ENCODE peak calls at places on chromosomes 5 and 9, in six cellular contexts. I, R, U, X, M and A are unnamed samples.

GRCh38 chr5:169576181-169576598 is 7.4 kb upstream of the SPDL1 start:
- DNase-seq in X (peak), U (no peak), R (peak), I (no peak), M (no peak), A (peak)

GRCh38 chr9:126474201-126474765 is 139.4 kb upstream of the LMX1B start:
- DNase-seq in I (no peak), X (peak), M (no peak), U (no peak), R (peak), A (no peak)

GRCh38 chr9:138045541-138046490 is 168.2 kb downstream of the CACNA1B start:
- DNase-seq in X (no peak), R (no peak), I (no peak), M (no peak), U (peak), A (no peak)

GRCh38 chr9:134886413-134886913 is 5.9 kb downstream of the FCN2 start:
- DNase-seq in I (no peak), R (no peak), M (no peak), X (no peak), U (no peak), A (no peak)

GRCh38 chr5:123700624-123701023 is 188.6 kb downstream of the CSNK1G3 start:
- DNase-seq in M (no peak), U (no peak), X (peak), I (peak), R (peak), A (peak)

GRCh38 chr5:1443145-1443543 is 2.1 kb downstream of the SLC6A3 start:
- DNase-seq in R (no peak), X (no peak), M (no peak), I (no peak), U (no peak), A (no peak)

GRCh38 chr9:1939926-1940368 is 75.2 kb upstream of the SMARCA2 start:
- DNase-seq in R (peak), M (no peak), I (peak), X (no peak), U (no peak), A (peak)

GRCh38 chr5:11757661-11758060 is 146.6 kb downstream of the CTNND2 start:
- DNase-seq in X (no peak), I (no peak), U (no peak), R (no peak), M (no peak), A (no peak)

GRCh38 chr5:94562327-94562971 is 56.0 kb downstream of the KIAA0825 start:
- DNase-seq in I (no peak), X (no peak), U (no peak), M (no peak), R (no peak), A (no peak)

GRCh38 chr9:8599937-8600336 is 800.4 kb upstream of the DMAC1 start:
- DNase-seq in R (no peak), X (no peak), I (peak), U (peak), M (no peak), A (no peak)

GRCh38 chr5:69494481-69494880 is 1.9 kb downstream of the OCLN start:
- DNase-seq in I (no peak), R (no peak), U (no peak), X (no peak), M (no peak), A (no peak)

GRCh38 chr9:120032639-120033038 is 547.3 kb downstream of the CDK5RAP2 start:
- DNase-seq in M (no peak), U (peak), X (no peak), R (no peak), I (peak), A (peak)

GRCh38 chr5:10467281-10468198 is 25.9 kb downstream of the ROPN1L start:
- DNase-seq in I (peak), R (peak), M (no peak), U (no peak), X (peak), A (peak)

GRCh38 chr5:113192541-113192940 is 215.9 kb downstream of the DCP2 start:
- DNase-seq in M (no peak), I (no peak), U (no peak), X (no peak), R (no peak), A (no peak)
- H3K4me3 ChIP-seq in M (no peak), I (no peak), U (no peak), X (no peak), R (no peak), A (no peak)

GRCh38 chr9:136604823-136605525 is 57.7 kb upstream of the EGFL7 start:
- DNase-seq in M (no peak), X (no peak), I (no peak), U (no peak), R (no peak), A (no peak)
- H2BK5ac ChIP-seq in M (peak), X (no peak), I (no peak), U (peak), R (no peak), A (no peak)

GRCh38 chr9:95171001-95171400 is 146.5 kb downstream of the FANCC start:
- DNase-seq in R (peak), I (peak), M (no peak), U (no peak), X (peak), A (no peak)

GRCh38 chr9:95165004-95165403 is 152.5 kb downstream of the FANCC start:
- DNase-seq in M (no peak), R (no peak), U (no peak), I (no peak), X (no peak), A (no peak)

GRCh38 chr9:95171596-95171995 is 145.9 kb downstream of the FANCC start:
- DNase-seq in M (no peak), U (no peak), X (peak), R (peak), I (no peak), A (no peak)

GRCh38 chr9:95167998-95168397 is 149.5 kb downstream of the FANCC start:
- DNase-seq in U (peak), M (peak), X (peak), I (peak), R (peak), A (peak)
- H3K18ac ChIP-seq in U (peak), M (no peak), X (no peak), I (no peak), R (peak), A (no peak)

GRCh38 chr5:112758676-112759075 is 21.0 kb downstream of the APC start:
- DNase-seq in I (no peak), U (no peak), R (no peak), X (no peak), M (no peak), A (no peak)
- H3K4me3 ChIP-seq in I (no peak), U (no peak), R (no peak), X (no peak), M (no peak), A (no peak)

GRCh38 chr5:129001831-129002626 is 36.7 kb downstream of the SLC27A6 start:
- DNase-seq in I (peak), R (no peak), U (no peak), X (no peak), M (no peak), A (no peak)
- H2BK5ac ChIP-seq in I (no peak), R (no peak), U (peak), X (no peak), M (no peak), A (no peak)

GRCh38 chr9:129834489-129835127 is 467 bp downstream of the C9orf78 start:
- DNase-seq in I (no peak), X (no peak), U (no peak), R (no peak), M (no peak), A (no peak)
- H3K18ac ChIP-seq in I (no peak), X (peak), U (no peak), R (no peak), M (peak), A (peak)

GRCh38 chr9:131728961-131729360 is 10.9 kb downstream of the RAPGEF1 start:
- DNase-seq in M (no peak), U (no peak), X (no peak), R (no peak), I (no peak), A (no peak)
- H3K4me3 ChIP-seq in M (no peak), U (no peak), X (no peak), R (no peak), I (no peak), A (no peak)

GRCh38 chr9:92713528-92713927 is 43.6 kb upstream of the IPPK start:
- DNase-seq in I (no peak), U (no peak), X (no peak), R (no peak), M (no peak), A (no peak)
- H2BK5ac ChIP-seq in I (no peak), U (no peak), X (no peak), R (no peak), M (peak), A (no peak)

DNA sequence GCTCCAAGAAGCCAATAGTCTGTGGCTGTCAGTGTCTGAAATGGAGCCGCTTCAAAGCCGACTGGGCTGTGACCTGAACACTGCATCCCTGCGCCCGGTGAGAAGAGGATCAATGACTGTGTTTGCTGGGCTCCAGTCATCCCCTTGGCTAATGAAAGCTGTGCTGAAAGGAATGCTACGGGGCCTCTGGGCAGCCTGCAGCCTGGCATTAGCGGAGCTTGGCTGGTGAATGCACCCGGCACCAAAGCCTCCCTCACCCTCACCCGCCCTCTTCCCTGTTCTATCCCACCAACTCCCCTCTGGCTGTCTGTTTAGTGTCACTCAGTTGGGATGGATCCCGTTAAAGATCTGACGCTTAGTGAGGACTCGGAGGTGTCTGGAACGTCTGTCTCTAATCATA is 355.3 kb downstream of the BNC2 start:
- DNase-seq in I (peak), R (peak), U (no peak), X (peak), M (peak), A (no peak)
- H3K18ac ChIP-seq in I (no peak), R (peak), U (peak), X (peak), M (no peak), A (no peak)

DNA sequence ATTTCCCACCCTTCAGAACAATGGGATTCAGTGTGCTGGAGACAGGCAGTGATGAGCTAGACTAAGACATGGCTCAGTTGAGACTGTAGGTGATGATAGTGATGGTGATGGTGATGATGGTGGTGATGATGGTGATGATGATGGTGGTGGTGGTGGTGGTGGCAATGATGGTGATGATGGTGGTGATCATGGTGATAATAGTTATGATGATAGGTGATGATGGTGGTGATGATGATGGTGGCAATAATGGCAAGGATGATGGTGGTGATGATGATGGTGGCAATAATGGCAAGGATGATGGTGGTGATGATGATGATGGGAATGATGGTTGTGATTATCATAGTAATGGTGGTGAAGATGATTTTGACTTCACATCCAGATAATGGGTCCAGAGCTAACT is 176.7 kb downstream of the NXNL2 start:
- DNase-seq in X (no peak), R (no peak), I (no peak), U (no peak), M (no peak), A (no peak)
- H3K4me3 ChIP-seq in X (no peak), R (no peak), I (no peak), U (no peak), M (no peak), A (no peak)